ENCODE peak calls at places on chromosome 22, in five cellular contexts. O is SK-N-SH, P is H1, M is GM12878, E is HepG2. R is an unnamed sample.
A peak's percentile ranks its signal among the peaks of the same experiment; 100 is the strongest.

GRCh38 chr22:47193606-47194316 is 431.3 kb downstream of the TBC1D22A start:
- DNase-seq in O (no peak), P (no peak), M (no peak), E (no peak), R (no peak)

GRCh38 chr22:24482586-24482985 is 12.5 kb upstream of the UPB1 start:
- DNase-seq in O (no peak), P (no peak), M (no peak), E (no peak), R (peak; percentile 70)

GRCh38 chr22:20155330-20156041 is 4.6 kb upstream of the CCDC188 start:
- DNase-seq in O (peak; percentile 96), P (no peak), M (no peak), E (peak; percentile 19), R (peak; percentile 29)

GRCh38 chr22:33835196-33835788 is 85.0 kb downstream of the LARGE1 start:
- DNase-seq in O (no peak), P (no peak), M (no peak), E (no peak), R (no peak)

GRCh38 chr22:28112548-28113043 is 193.5 kb upstream of the PITPNB start:
- DNase-seq in O (peak; percentile 47), P (no peak), M (no peak), E (peak; percentile 25), R (no peak)

GRCh38 chr22:25177226-25177625 is 22.4 kb upstream of the CRYBB3 start:
- DNase-seq in O (no peak), P (no peak), M (no peak), E (no peak), R (no peak)

GRCh38 chr22:31626427-31627150 is 35.4 kb downstream of the PISD start:
- DNase-seq in O (no peak), P (no peak), M (no peak), E (peak; percentile 58), R (no peak)

GRCh38 chr22:46748948-46749681 is 11.1 kb upstream of the CERK start:
- DNase-seq in O (no peak), P (no peak), M (no peak), E (no peak), R (peak; percentile 73)

GRCh38 chr22:30609260-30610185 is 2.5 kb downstream of the TCN2 start:
- DNase-seq in O (no peak), P (no peak), M (peak; percentile 70), E (no peak), R (peak; percentile 84)

GRCh38 chr22:25563757-25564319 is 637 bp upstream of the GRK3 start:
- DNase-seq in O (no peak), P (no peak), M (no peak), E (peak; percentile 61), R (peak; percentile 60)

DNA sequence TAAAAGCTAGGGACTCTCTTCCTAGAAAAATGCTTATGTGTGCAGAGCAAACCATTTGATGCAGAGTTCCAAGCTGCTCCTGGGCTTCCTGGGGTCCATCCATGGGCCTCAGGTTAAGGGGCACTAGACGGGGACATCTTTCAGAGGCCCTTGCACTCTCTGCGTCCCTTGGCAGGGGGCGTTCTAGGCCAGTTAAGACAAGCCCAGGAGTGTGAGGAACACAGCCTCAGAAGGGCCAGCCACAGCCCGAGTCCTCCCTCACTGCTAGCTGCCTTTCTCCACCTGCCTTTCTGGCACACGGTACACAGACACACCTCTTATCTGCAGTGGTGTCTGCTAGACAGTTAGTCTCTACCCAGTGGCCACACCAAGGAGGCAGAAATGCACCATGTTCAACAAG is 18.0 kb upstream of the BID start:
- DNase-seq in O (no peak), P (peak; percentile 70), M (no peak), E (no peak), R (no peak)
- TF ChIP-seq CTCF in O (no peak), P (peak; percentile 60), M (peak; percentile 31), E (no peak), R (no peak)

DNA sequence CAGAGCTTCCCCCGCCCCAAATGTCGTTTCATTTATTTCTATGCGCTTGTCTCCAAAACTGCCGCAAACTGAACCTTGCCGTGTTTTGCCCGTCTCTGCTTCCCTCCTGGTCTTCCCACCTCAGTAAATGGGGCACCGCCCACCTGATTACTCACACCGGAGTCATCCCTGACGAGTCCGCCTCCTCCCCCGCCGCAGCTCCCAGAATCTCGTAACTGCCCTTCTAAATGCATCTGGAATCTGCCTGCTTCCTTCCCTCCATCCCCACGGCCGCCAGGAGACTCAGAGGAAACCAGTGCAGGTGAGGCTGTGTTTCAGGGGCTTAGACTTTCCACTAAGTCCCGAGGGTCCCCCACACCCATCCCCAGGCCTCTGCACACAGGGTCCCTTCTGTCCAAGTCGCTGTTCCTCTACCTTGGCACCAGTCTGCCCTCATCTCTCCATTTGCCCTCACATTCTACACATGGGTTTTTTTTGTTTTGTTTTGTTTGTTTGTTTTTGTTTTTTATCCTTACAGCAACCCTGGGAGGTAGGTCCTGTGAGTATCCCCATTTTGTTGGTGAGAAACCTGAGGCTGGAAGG is 62.6 kb upstream of the PHF21B start:
- DNase-seq in O (no peak), P (peak; percentile 84), M (no peak), E (no peak), R (no peak)
- TF ChIP-seq POLR2AphosphoS5 in O (no peak), P (no peak), M (no peak), E (no peak), R (no peak)

GRCh38 chr22:38180841-38181452 is 683 bp downstream of the PLA2G6 start:
- DNase-seq in O (no peak), P (no peak), M (no peak), E (no peak), R (no peak)

GRCh38 chr22:38176170-38176741 is 5.4 kb downstream of the PLA2G6 start:
- DNase-seq in O (no peak), P (no peak), M (peak; percentile 65), E (no peak), R (peak; percentile 87)

GRCh38 chr22:38177044-38177443 is 4.6 kb downstream of the PLA2G6 start:
- DNase-seq in O (no peak), P (no peak), M (no peak), E (no peak), R (no peak)

GRCh38 chr22:38175206-38176118 is 6.2 kb downstream of the PLA2G6 start:
- DNase-seq in O (no peak), P (no peak), M (no peak), E (no peak), R (no peak)

DNA sequence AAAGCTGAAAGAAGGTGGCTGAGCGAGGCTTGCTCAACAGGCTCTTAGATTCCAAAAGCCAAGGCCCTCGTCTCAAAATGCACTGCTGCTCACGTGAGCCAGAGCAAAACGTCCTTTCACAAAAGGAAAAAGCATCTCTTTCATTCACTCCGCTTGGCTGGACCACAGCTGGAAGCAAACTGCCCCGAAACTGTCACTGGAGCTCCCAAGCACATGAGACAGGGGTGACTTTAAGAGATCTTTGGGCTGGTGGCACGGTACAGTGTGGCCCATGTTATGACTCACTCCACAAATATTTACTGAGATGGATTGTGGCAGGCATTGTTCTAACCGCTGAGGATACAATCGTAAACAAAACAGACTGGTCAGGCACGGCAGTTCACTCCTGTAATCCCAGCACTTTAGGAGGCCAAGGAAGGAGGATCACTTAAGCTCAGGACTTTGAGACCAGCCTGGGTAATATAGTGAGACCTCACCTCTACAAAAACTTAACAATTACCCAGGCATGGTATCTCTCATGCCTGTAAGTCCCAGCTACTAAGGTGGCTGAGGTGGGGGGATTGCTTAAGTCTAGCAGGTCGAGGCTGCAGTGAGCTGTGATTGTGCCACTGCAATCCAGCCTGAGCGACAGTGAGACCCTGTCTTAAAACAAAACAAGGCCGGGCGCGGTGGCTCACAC is 3.6 kb downstream of the PLA2G6 start:
- DNase-seq in O (no peak), P (no peak), M (no peak), E (peak; percentile 94), R (no peak)
- TF ChIP-seq GABPA in O (no peak), P (no peak), M (no peak), E (peak; percentile 26), R (no peak)

GRCh38 chr22:39216143-39216490 is 28.7 kb downstream of the PDGFB start:
- DNase-seq in O (no peak), P (no peak), M (no peak), E (no peak), R (no peak)
- TF ChIP-seq CTCF in O (no peak), P (no peak), M (no peak), E (no peak), R (no peak)

DNA sequence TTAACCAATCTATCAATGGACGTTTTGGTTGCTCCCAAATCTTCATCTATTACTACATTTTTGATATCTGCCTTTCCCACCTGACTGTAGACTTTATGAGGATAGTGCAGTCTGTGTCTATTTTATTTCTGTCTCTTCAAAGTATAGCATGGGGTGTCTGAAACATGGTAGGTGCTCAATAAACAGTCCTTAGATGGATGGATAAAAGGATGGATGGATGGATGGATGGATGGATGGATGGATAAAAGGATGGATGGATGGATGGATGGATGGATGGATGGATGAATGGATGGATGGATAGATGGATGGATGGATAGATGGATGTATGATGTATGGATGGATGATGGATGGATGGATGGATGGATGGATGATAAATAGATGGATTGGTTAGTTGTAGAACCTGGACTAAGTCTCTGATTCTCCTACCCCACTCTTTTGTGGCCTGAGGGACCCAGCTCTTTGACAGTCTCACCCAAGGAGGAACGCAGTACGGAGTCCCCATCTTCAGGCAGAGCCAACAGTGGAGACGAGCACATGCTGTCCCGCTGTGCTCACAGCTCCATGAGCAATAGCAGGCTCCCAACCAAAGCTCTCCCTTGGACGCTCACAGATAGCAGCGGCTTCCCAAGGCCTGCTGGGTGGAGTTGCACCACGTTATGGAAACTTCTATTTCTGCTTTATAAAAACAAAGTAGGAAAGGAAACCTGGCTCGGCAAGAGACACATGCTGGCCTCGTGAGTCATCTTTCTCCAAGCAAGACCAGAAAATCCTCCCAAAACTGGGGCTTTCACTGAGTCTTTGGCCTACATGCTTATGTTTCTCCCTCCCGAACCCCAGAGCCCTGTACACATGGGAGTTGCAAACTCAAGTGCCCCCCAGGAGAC is 448.0 kb downstream of the MIAT start:
- DNase-seq in O (no peak), P (no peak), M (no peak), E (no peak), R (no peak)
- TF ChIP-seq POLR2AphosphoS5 in O (no peak), P (no peak), M (no peak), E (no peak), R (no peak)

R was measured in HL-60.